ENCODE peak calls at places on chromosome 6, in four cellular contexts. One of them, this sample, is unnamed. For H3K4me1, the result is how much of the 10 kb centered on the place peaks cover.

GRCh38 chr6:111150577-111150976 is 63.3 kb downstream of the SLC16A10 start:
- DNase-seq in lower lobe of right lung: no peak
- DNase-seq in thyroid gland: no peak
- DNase-seq in tibial nerve: no peak
- DNase-seq in this sample: no peak

GRCh38 chr6:12709116-12709515 is 7.5 kb upstream of the PHACTR1 start:
- DNase-seq in tibial nerve: no peak
- DNase-seq in lower lobe of right lung: no peak
- DNase-seq in thyroid gland: no peak
- DNase-seq in this sample: no peak

GRCh38 chr6:117169781-117170281 is 95.5 kb upstream of the VGLL2 start:
- DNase-seq in thyroid gland: no peak
- DNase-seq in lower lobe of right lung: no peak
- DNase-seq in tibial nerve: no peak
- DNase-seq in this sample: no peak

GRCh38 chr6:41581381-41581991 is 35.3 kb downstream of the FOXP4 start:
- DNase-seq in tibial nerve: no peak
- DNase-seq in lower lobe of right lung: no peak
- DNase-seq in thyroid gland: peak
- DNase-seq in this sample: peak

GRCh38 chr6:41074692-41075436 is 2.1 kb downstream of the NFYA start:
- DNase-seq in lower lobe of right lung: no peak
- DNase-seq in thyroid gland: peak
- DNase-seq in tibial nerve: no peak
- DNase-seq in this sample: no peak

GRCh38 chr6:34273242-34273805 is 24.5 kb upstream of the SMIM29 start:
- DNase-seq in lower lobe of right lung: peak
- DNase-seq in tibial nerve: no peak
- DNase-seq in thyroid gland: no peak
- DNase-seq in this sample: no peak

GRCh38 chr6:25608562-25609174 is 43.3 kb upstream of the SCGN start:
- DNase-seq in lower lobe of right lung: no peak
- DNase-seq in thyroid gland: no peak
- DNase-seq in tibial nerve: no peak
- DNase-seq in this sample: no peak

GRCh38 chr6:116518621-116519020 is 7.2 kb downstream of the CALHM5 start:
- DNase-seq in tibial nerve: no peak
- DNase-seq in lower lobe of right lung: no peak
- DNase-seq in thyroid gland: peak
- DNase-seq in this sample: no peak

GRCh38 chr6:169556758-169557505 is 144.9 kb downstream of the WDR27 start:
- DNase-seq in lower lobe of right lung: no peak
- DNase-seq in tibial nerve: no peak
- DNase-seq in thyroid gland: no peak
- DNase-seq in this sample: no peak

GRCh38 chr6:147448212-147448611 is 60.3 kb upstream of the SAMD5 start:
- DNase-seq in tibial nerve: no peak
- DNase-seq in thyroid gland: peak
- DNase-seq in lower lobe of right lung: no peak
- DNase-seq in this sample: no peak

DNA sequence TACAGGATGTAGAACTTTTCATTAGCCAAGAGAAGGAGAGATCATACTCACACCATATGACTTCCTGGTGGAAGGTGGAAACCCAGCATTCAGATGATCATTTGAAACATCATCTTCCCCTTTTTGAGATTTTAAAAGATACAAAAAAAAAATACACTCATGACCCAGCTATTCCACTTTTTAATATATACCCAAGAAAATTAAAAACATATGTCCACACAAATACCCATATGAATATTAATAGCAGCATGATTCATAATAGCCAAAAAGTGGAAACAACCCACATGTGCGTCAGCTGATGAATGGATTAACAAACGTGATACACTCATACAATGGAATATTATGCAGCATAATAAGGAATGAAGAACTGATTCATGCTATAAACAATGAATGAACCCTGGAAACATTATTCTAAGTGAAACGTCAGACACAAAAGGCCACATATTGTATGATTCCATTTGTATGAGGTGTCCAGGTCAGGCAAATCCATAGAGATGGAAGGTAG is 130.0 kb upstream of the SGK1 start:
- DNase-seq in lower lobe of right lung: no peak
- DNase-seq in tibial nerve: no peak
- DNase-seq in thyroid gland: no peak
- DNase-seq in this sample: no peak
- H3K27ac ChIP-seq in lower lobe of right lung: no peak
- H3K27ac ChIP-seq in tibial nerve: peak
- H3K27ac ChIP-seq in thyroid gland: peak
- H3K27ac ChIP-seq in this sample: peak

GRCh38 chr6:1814279-1814678 is 204.6 kb downstream of the FOXC1 start:
- DNase-seq in tibial nerve: no peak
- DNase-seq in thyroid gland: no peak
- DNase-seq in lower lobe of right lung: no peak
- DNase-seq in this sample: no peak
- H3K4me1 ChIP-seq in tibial nerve: under half
- H3K4me1 ChIP-seq in thyroid gland: under half
- H3K4me1 ChIP-seq in lower lobe of right lung: under half
- H3K4me1 ChIP-seq in this sample: under half

GRCh38 chr6:11197846-11198245 is 34.6 kb downstream of the NEDD9 start:
- DNase-seq in tibial nerve: no peak
- DNase-seq in lower lobe of right lung: no peak
- DNase-seq in thyroid gland: no peak
- DNase-seq in this sample: no peak
- H3K27ac ChIP-seq in tibial nerve: peak
- H3K27ac ChIP-seq in lower lobe of right lung: peak
- H3K27ac ChIP-seq in thyroid gland: peak
- H3K27ac ChIP-seq in this sample: peak

DNA sequence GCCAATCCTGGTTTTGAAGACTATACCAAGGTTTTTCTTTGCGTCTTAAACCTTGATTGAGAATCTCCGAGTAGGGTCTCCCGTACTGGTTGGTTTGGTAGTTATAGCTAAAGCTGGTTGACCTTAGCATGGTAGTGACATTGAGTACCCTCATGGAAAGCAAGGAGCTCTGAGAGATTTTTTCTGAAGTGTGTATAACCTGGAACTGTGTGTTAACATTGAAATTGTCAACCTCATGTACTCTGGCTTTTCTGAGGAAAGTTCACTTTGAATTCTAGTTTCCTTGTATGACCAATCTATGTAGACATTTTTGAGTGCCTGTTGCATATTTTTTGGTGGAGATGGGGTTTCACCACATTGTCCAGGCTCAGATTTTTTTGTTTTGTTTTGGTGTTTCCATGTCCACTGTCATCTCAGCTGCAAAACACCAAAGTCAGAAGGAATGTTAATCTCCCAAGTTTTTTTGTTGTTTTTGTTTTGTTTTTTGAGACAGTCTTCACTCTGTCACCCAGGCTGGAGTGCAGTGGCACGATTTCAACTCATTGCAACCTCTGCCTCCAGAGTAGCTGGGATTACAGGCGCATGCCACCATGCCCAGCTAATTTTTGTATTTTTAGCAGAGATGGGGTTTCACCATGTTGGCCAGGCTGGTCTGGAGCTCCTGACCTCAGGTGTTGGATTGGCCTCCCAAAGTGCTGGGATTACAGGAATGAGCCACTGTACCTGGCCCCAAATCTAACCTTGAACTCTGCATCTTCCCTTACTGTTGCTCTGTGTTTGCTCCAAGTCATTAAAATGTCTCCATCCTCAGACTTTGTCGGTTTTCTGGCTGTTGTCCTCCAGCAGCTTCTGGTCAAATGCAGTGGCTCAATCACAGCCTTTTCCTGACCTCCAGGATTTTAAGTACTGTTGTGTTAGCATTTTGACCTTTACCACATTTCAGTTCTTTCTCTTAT is 4.3 kb downstream of the RPS12 start:
- DNase-seq in tibial nerve: no peak
- DNase-seq in thyroid gland: no peak
- DNase-seq in lower lobe of right lung: no peak
- DNase-seq in this sample: no peak
- H3K4me1 ChIP-seq in tibial nerve: under half
- H3K4me1 ChIP-seq in thyroid gland: under half
- H3K4me1 ChIP-seq in lower lobe of right lung: under half
- H3K4me1 ChIP-seq in this sample: under half

DNA sequence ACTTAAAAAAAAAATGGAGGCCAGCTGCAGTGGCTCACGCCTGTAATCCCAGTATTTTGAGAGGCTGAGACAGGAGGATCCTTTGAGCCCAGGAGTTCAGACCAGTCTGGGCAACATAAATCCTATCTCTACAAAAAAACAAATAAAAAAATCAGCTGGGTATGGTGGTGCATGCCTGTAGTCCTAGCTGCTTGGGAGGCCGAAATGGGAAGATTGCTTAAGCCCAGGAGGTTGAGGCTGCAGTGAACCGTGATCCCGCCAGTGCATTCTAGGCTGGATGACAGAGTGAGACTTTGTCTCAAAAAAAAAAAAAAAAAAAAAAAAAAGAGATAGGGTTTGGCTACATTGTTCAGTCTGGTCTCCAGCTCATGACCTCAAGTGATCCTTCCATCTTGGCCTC is 29.7 kb downstream of the MYO6 start:
- DNase-seq in thyroid gland: no peak
- DNase-seq in tibial nerve: no peak
- DNase-seq in lower lobe of right lung: no peak
- DNase-seq in this sample: no peak
- H3K27ac ChIP-seq in thyroid gland: no peak
- H3K27ac ChIP-seq in tibial nerve: no peak
- H3K27ac ChIP-seq in lower lobe of right lung: no peak
- H3K27ac ChIP-seq in this sample: no peak

GRCh38 chr6:35493307-35493983 is 3.4 kb downstream of the TEAD3 start:
- DNase-seq in thyroid gland: no peak
- DNase-seq in tibial nerve: no peak
- DNase-seq in lower lobe of right lung: no peak
- DNase-seq in this sample: no peak
- H3K4me1 ChIP-seq in thyroid gland: under half
- H3K4me1 ChIP-seq in tibial nerve: under half
- H3K4me1 ChIP-seq in lower lobe of right lung: half or more
- H3K4me1 ChIP-seq in this sample: half or more

GRCh38 chr6:125041740-125042459 is 79.7 kb downstream of the RNF217 start:
- DNase-seq in tibial nerve: no peak
- DNase-seq in thyroid gland: no peak
- DNase-seq in lower lobe of right lung: no peak
- DNase-seq in this sample: no peak
- H3K27ac ChIP-seq in tibial nerve: no peak
- H3K27ac ChIP-seq in thyroid gland: no peak
- H3K27ac ChIP-seq in lower lobe of right lung: no peak
- H3K27ac ChIP-seq in this sample: no peak

DNA sequence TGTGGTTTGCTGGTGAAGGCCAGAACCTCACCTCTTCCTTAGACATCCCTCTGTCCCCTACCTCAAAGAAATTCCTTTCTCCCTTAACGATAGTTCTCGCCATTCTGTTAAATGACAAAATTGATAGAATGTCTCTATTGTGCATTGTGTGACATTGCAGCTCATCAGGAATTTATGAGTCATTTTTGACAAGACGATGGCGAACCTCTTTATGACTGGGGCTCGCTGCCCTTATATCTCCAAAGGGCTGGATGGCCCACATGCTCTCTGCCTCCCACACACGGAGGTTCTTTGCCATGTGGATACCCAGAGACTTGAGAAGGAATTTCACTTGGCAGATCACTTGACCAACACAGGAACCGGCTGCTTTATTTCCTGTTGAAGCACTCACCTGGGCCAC is 66.8 kb upstream of the RPS6KA2 start:
- DNase-seq in thyroid gland: no peak
- DNase-seq in lower lobe of right lung: no peak
- DNase-seq in tibial nerve: no peak
- DNase-seq in this sample: no peak
- H3K4me1 ChIP-seq in thyroid gland: under half
- H3K4me1 ChIP-seq in lower lobe of right lung: under half
- H3K4me1 ChIP-seq in tibial nerve: under half
- H3K4me1 ChIP-seq in this sample: under half